ENCODE peak calls at places on chromosome 16, in nine cellular contexts. S is GM04503; Y is HAP-1; I is astrocyte of the hippocampus; L is pancreas; H is stimulated activated CD4-positive, alpha-beta T cell treated with anti-CD3 and anti-CD28 coated beads, TNF-alpha, amount 100 ng/mL, for 48 hours; K is lower lobe of right lung; W is posterior cingulate gyrus; F is GM04504. O is an unnamed sample.
A peak's percentile ranks its signal among the peaks of the same experiment; 100 is the strongest.

GRCh38 chr16:69626256-69626655 is 60.5 kb downstream of the NFAT5 start:
- DNase-seq in S (no peak), Y (no peak), I (no peak), L (no peak), H (no peak), K (no peak), W (no peak), F (no peak), O (no peak)

GRCh38 chr16:56824335-56824734 is 40.7 kb upstream of the SLC12A3 start:
- DNase-seq in S (no peak), Y (peak; percentile 75), I (peak; percentile 44), L (no peak), H (no peak), K (peak; percentile 59), W (no peak), F (no peak), O (no peak)

GRCh38 chr16:19086322-19087199 is 19.1 kb downstream of the COQ7 start:
- DNase-seq in S (peak; percentile 33), Y (peak; percentile 96), I (peak; percentile 90), L (peak; percentile 93), H (peak; percentile 58), K (peak; percentile 94), W (peak; percentile 94), F (peak; percentile 70), O (peak; percentile 74)

GRCh38 chr16:70157477-70158260 is 15.9 kb upstream of the CLEC18C start:
- DNase-seq in S (no peak), Y (no peak), I (no peak), L (no peak), H (no peak), K (no peak), W (no peak), F (no peak), O (no peak)

GRCh38 chr16:83813818-83814653 is 6.3 kb downstream of the HSBP1 start:
- DNase-seq in S (peak; percentile 79), Y (peak; percentile 96), I (peak; percentile 80), L (no peak), H (no peak), K (no peak), W (no peak), F (peak; percentile 81), O (no peak)

GRCh38 chr16:54750249-54750648 is 180.4 kb upstream of the IRX5 start:
- DNase-seq in S (no peak), Y (no peak), I (no peak), L (no peak), H (no peak), K (no peak), W (no peak), F (no peak), O (no peak)

GRCh38 chr16:77213542-77214108 is 14.4 kb downstream of the SYCE1L start:
- DNase-seq in S (peak; percentile 61), Y (no peak), I (peak; percentile 84), L (no peak), H (no peak), K (no peak), W (no peak), F (peak; percentile 62), O (no peak)

GRCh38 chr16:66458292-66458691 is 31.2 kb downstream of the BEAN1 start:
- DNase-seq in S (no peak), Y (no peak), I (no peak), L (no peak), H (no peak), K (no peak), W (no peak), F (no peak), O (no peak)

GRCh38 chr16:70650216-70650615 is 3.9 kb downstream of the IL34 start:
- DNase-seq in S (no peak), Y (no peak), I (no peak), L (no peak), H (no peak), K (no peak), W (no peak), F (no peak), O (no peak)

GRCh38 chr16:52068447-52069074 is 478.4 kb downstream of the TOX3 start:
- DNase-seq in S (no peak), Y (peak; percentile 42), I (peak; percentile 70), L (no peak), H (no peak), K (no peak), W (no peak), F (peak; percentile 5), O (no peak)

GRCh38 chr16:58843675-58844074 is 109.6 kb upstream of the GOT2 start:
- DNase-seq in S (no peak), Y (no peak), I (peak; percentile 64), L (no peak), H (no peak), K (no peak), W (no peak), F (peak; percentile 6), O (no peak)

GRCh38 chr16:76294691-76295214 is 17.6 kb downstream of the CNTNAP4 start:
- DNase-seq in S (no peak), Y (no peak), I (no peak), L (no peak), H (no peak), K (no peak), W (no peak), F (no peak), O (no peak)

GRCh38 chr16:56609463-56609921 is 1.1 kb downstream of the MT2A start:
- DNase-seq in S (peak; percentile 70), Y (peak; percentile 59), I (peak; percentile 85), L (no peak), H (peak; percentile 66), K (peak; percentile 82), W (no peak), F (peak; percentile 74), O (peak; percentile 65)

GRCh38 chr16:14418795-14419225 is 211.2 kb downstream of the PARN start:
- DNase-seq in S (no peak), Y (no peak), I (peak; percentile 20), L (no peak), H (no peak), K (no peak), W (no peak), F (no peak), O (no peak)

GRCh38 chr16:58430718-58431117 is 38.4 kb downstream of the GINS3 start:
- DNase-seq in S (no peak), Y (no peak), I (no peak), L (no peak), H (no peak), K (no peak), W (no peak), F (no peak), O (no peak)

GRCh38 chr16:13300066-13300465 is 398.7 kb downstream of the SHISA9 start:
- DNase-seq in S (no peak), Y (no peak), I (no peak), L (no peak), H (no peak), K (no peak), W (no peak), F (no peak), O (no peak)

GRCh38 chr16:28280881-28281836 is 11.2 kb upstream of the SBK1 start:
- DNase-seq in S (no peak), Y (no peak), I (no peak), L (no peak), H (no peak), K (no peak), W (no peak), F (no peak), O (no peak)

GRCh38 chr16:87648236-87648635 is 45.9 kb downstream of the JPH3 start:
- DNase-seq in S (no peak), Y (no peak), I (no peak), L (peak; percentile 41), H (no peak), K (no peak), W (peak; percentile 85), F (no peak), O (no peak)

GRCh38 chr16:19781196-19781595 is 63.1 kb downstream of the IQCK start:
- DNase-seq in S (no peak), Y (no peak), I (no peak), L (no peak), H (no peak), K (no peak), W (no peak), F (no peak), O (no peak)

GRCh38 chr16:66895999-66896398 is 15.7 kb downstream of the PDP2 start:
- DNase-seq in S (no peak), Y (no peak), I (no peak), L (no peak), H (no peak), K (no peak), W (peak; percentile 47), F (no peak), O (no peak)

GRCh38 chr16:87706278-87707000 is 59.3 kb downstream of the KLHDC4 start:
- DNase-seq in S (no peak), Y (no peak), I (no peak), L (peak; percentile 69), H (no peak), K (no peak), W (no peak), F (no peak), O (no peak)

GRCh38 chr16:84334482-84334881 is 33.9 kb upstream of the ATP2C2 start:
- DNase-seq in S (no peak), Y (no peak), I (no peak), L (no peak), H (no peak), K (no peak), W (no peak), F (no peak), O (no peak)

GRCh38 chr16:57529324-57530103 is 6.9 kb downstream of the CCDC102A start:
- DNase-seq in S (no peak), Y (no peak), I (no peak), L (no peak), H (no peak), K (peak; percentile 34), W (peak; percentile 39), F (no peak), O (no peak)

GRCh38 chr16:4852221-4852872 is 5.1 kb downstream of the UBN1 start:
- DNase-seq in S (no peak), Y (no peak), I (no peak), L (no peak), H (no peak), K (no peak), W (no peak), F (no peak), O (no peak)